ENCODE peak calls at places on chromosomes 1 and 21, in seven cellular contexts. One of them, this sample, is unnamed.

GRCh38 chr1:204564835-204565234 is 48.6 kb downstream of the MDM4 start:
- DNase-seq in CD8-positive, alpha-beta T cell: peak
- DNase-seq in heart left ventricle: no peak
- DNase-seq in fibroblast of villous mesenchyme: no peak
- DNase-seq in GM20000: peak
- DNase-seq in fibroblast of lung: no peak
- DNase-seq in SK-N-SH: no peak
- DNase-seq in this sample: no peak

GRCh38 chr1:115830963-115831362 is 10.0 kb downstream of the NHLH2 start:
- DNase-seq in SK-N-SH: no peak
- DNase-seq in GM20000: no peak
- DNase-seq in CD8-positive, alpha-beta T cell: no peak
- DNase-seq in fibroblast of lung: no peak
- DNase-seq in heart left ventricle: no peak
- DNase-seq in fibroblast of villous mesenchyme: no peak
- DNase-seq in this sample: no peak

GRCh38 chr21:32921632-32922230 is 104.0 kb upstream of the OLIG2 start:
- DNase-seq in GM20000: no peak
- DNase-seq in SK-N-SH: no peak
- DNase-seq in fibroblast of lung: peak
- DNase-seq in fibroblast of villous mesenchyme: no peak
- DNase-seq in heart left ventricle: no peak
- DNase-seq in CD8-positive, alpha-beta T cell: peak
- DNase-seq in this sample: peak

GRCh38 chr1:218804014-218804785 is 369.5 kb upstream of the LYPLAL1 start:
- DNase-seq in CD8-positive, alpha-beta T cell: no peak
- DNase-seq in SK-N-SH: no peak
- DNase-seq in fibroblast of lung: peak
- DNase-seq in heart left ventricle: no peak
- DNase-seq in fibroblast of villous mesenchyme: no peak
- DNase-seq in GM20000: no peak
- DNase-seq in this sample: no peak

GRCh38 chr1:53060580-53060979 is 1.4 kb upstream of the PODN start:
- DNase-seq in heart left ventricle: no peak
- DNase-seq in CD8-positive, alpha-beta T cell: no peak
- DNase-seq in fibroblast of lung: peak
- DNase-seq in SK-N-SH: no peak
- DNase-seq in fibroblast of villous mesenchyme: peak
- DNase-seq in GM20000: no peak
- DNase-seq in this sample: no peak

GRCh38 chr1:92298213-92298572 is 594 bp downstream of the GLMN start:
- DNase-seq in GM20000: no peak
- DNase-seq in heart left ventricle: no peak
- DNase-seq in CD8-positive, alpha-beta T cell: no peak
- DNase-seq in SK-N-SH: no peak
- DNase-seq in fibroblast of lung: no peak
- DNase-seq in fibroblast of villous mesenchyme: no peak
- DNase-seq in this sample: no peak

GRCh38 chr21:33026878-33027400 is 1.2 kb downstream of the OLIG2 start:
- DNase-seq in SK-N-SH: no peak
- DNase-seq in heart left ventricle: no peak
- DNase-seq in CD8-positive, alpha-beta T cell: no peak
- DNase-seq in GM20000: peak
- DNase-seq in fibroblast of lung: no peak
- DNase-seq in fibroblast of villous mesenchyme: no peak
- DNase-seq in this sample: peak

GRCh38 chr1:39895731-39896480 is 5.8 kb downstream of the MYCL start:
- DNase-seq in GM20000: no peak
- DNase-seq in heart left ventricle: no peak
- DNase-seq in CD8-positive, alpha-beta T cell: no peak
- DNase-seq in fibroblast of villous mesenchyme: no peak
- DNase-seq in fibroblast of lung: no peak
- DNase-seq in SK-N-SH: no peak
- DNase-seq in this sample: no peak

GRCh38 chr1:219945795-219946194 is 17.4 kb upstream of the SLC30A10 start:
- DNase-seq in SK-N-SH: no peak
- DNase-seq in fibroblast of villous mesenchyme: no peak
- DNase-seq in fibroblast of lung: no peak
- DNase-seq in heart left ventricle: no peak
- DNase-seq in CD8-positive, alpha-beta T cell: no peak
- DNase-seq in GM20000: no peak
- DNase-seq in this sample: no peak

GRCh38 chr1:90475623-90476022 is 241.5 kb downstream of the BARHL2 start:
- DNase-seq in GM20000: no peak
- DNase-seq in SK-N-SH: no peak
- DNase-seq in heart left ventricle: no peak
- DNase-seq in fibroblast of lung: no peak
- DNase-seq in fibroblast of villous mesenchyme: no peak
- DNase-seq in CD8-positive, alpha-beta T cell: no peak
- DNase-seq in this sample: no peak
- TF ChIP-seq CTCF in GM20000: no peak
- TF ChIP-seq CTCF in SK-N-SH: peak
- TF ChIP-seq CTCF in heart left ventricle: no peak
- TF ChIP-seq CTCF in fibroblast of lung: peak
- TF ChIP-seq CTCF in fibroblast of villous mesenchyme: no peak
- TF ChIP-seq CTCF in CD8-positive, alpha-beta T cell: no peak
- TF ChIP-seq CTCF in this sample: no peak

GRCh38 chr21:42061195-42061865 is 9.8 kb upstream of the UMODL1 start:
- DNase-seq in CD8-positive, alpha-beta T cell: no peak
- DNase-seq in SK-N-SH: no peak
- DNase-seq in GM20000: peak
- DNase-seq in heart left ventricle: peak
- DNase-seq in fibroblast of villous mesenchyme: no peak
- DNase-seq in fibroblast of lung: no peak
- DNase-seq in this sample: no peak
- TF ChIP-seq CTCF in CD8-positive, alpha-beta T cell: no peak
- TF ChIP-seq CTCF in SK-N-SH: no peak
- TF ChIP-seq CTCF in GM20000: no peak
- TF ChIP-seq CTCF in heart left ventricle: no peak
- TF ChIP-seq CTCF in fibroblast of villous mesenchyme: no peak
- TF ChIP-seq CTCF in fibroblast of lung: no peak
- TF ChIP-seq CTCF in this sample: no peak

GRCh38 chr1:29332204-29332603 is 95.9 kb downstream of the PTPRU start:
- DNase-seq in heart left ventricle: no peak
- DNase-seq in SK-N-SH: no peak
- DNase-seq in fibroblast of lung: peak
- DNase-seq in CD8-positive, alpha-beta T cell: no peak
- DNase-seq in GM20000: no peak
- DNase-seq in fibroblast of villous mesenchyme: peak
- DNase-seq in this sample: peak
- TF ChIP-seq CTCF in heart left ventricle: no peak
- TF ChIP-seq CTCF in SK-N-SH: peak
- TF ChIP-seq CTCF in fibroblast of lung: peak
- TF ChIP-seq CTCF in CD8-positive, alpha-beta T cell: no peak
- TF ChIP-seq CTCF in GM20000: peak
- TF ChIP-seq CTCF in fibroblast of villous mesenchyme: peak
- TF ChIP-seq CTCF in this sample: peak

GRCh38 chr1:155057104-155057503 is 6.0 kb downstream of the ADAM15 start:
- DNase-seq in heart left ventricle: no peak
- DNase-seq in GM20000: no peak
- DNase-seq in fibroblast of villous mesenchyme: no peak
- DNase-seq in SK-N-SH: no peak
- DNase-seq in fibroblast of lung: no peak
- DNase-seq in CD8-positive, alpha-beta T cell: no peak
- DNase-seq in this sample: no peak

GRCh38 chr1:155053531-155054105 is 2.5 kb downstream of the ADAM15 start:
- DNase-seq in CD8-positive, alpha-beta T cell: no peak
- DNase-seq in GM20000: no peak
- DNase-seq in heart left ventricle: no peak
- DNase-seq in fibroblast of villous mesenchyme: no peak
- DNase-seq in fibroblast of lung: no peak
- DNase-seq in SK-N-SH: no peak
- DNase-seq in this sample: no peak

GRCh38 chr1:155061381-155062150 is 2.0 kb upstream of the EFNA4 start:
- DNase-seq in heart left ventricle: peak
- DNase-seq in SK-N-SH: peak
- DNase-seq in fibroblast of lung: peak
- DNase-seq in CD8-positive, alpha-beta T cell: peak
- DNase-seq in fibroblast of villous mesenchyme: peak
- DNase-seq in GM20000: peak
- DNase-seq in this sample: peak

GRCh38 chr1:155060736-155061135 is 2.8 kb upstream of the EFNA4 start:
- DNase-seq in SK-N-SH: no peak
- DNase-seq in GM20000: no peak
- DNase-seq in heart left ventricle: no peak
- DNase-seq in fibroblast of villous mesenchyme: no peak
- DNase-seq in CD8-positive, alpha-beta T cell: no peak
- DNase-seq in fibroblast of lung: no peak
- DNase-seq in this sample: no peak

GRCh38 chr1:155057788-155058211 is 5.7 kb upstream of the EFNA4 start:
- DNase-seq in GM20000: no peak
- DNase-seq in fibroblast of villous mesenchyme: no peak
- DNase-seq in CD8-positive, alpha-beta T cell: no peak
- DNase-seq in heart left ventricle: no peak
- DNase-seq in fibroblast of lung: no peak
- DNase-seq in SK-N-SH: no peak
- DNase-seq in this sample: no peak
- TF ChIP-seq CTCF in GM20000: no peak
- TF ChIP-seq CTCF in fibroblast of villous mesenchyme: peak
- TF ChIP-seq CTCF in CD8-positive, alpha-beta T cell: no peak
- TF ChIP-seq CTCF in heart left ventricle: no peak
- TF ChIP-seq CTCF in fibroblast of lung: peak
- TF ChIP-seq CTCF in SK-N-SH: peak
- TF ChIP-seq CTCF in this sample: no peak

DNA sequence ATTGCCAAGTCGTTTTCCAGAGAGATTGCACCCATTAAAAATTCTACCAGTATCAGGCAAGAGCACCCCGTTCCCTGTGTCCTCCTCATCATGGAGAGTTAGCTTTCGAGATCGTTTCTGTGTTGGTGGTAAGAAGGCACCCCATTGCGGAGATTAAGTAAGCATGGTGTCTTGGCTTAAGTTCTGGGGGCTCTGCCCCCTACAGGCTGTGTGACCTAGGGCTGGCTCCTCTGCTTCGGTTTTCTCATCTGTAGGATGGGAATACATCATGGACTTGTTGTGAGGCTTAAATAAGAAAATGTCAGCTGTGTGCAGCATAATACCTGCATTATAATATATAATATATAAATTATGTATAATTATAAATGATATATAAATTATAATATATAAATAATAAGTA is 36.8 kb upstream of the TENT5C start:
- DNase-seq in fibroblast of lung: no peak
- DNase-seq in CD8-positive, alpha-beta T cell: no peak
- DNase-seq in fibroblast of villous mesenchyme: no peak
- DNase-seq in SK-N-SH: no peak
- DNase-seq in heart left ventricle: no peak
- DNase-seq in GM20000: no peak
- DNase-seq in this sample: no peak
- TF ChIP-seq CTCF in fibroblast of lung: no peak
- TF ChIP-seq CTCF in CD8-positive, alpha-beta T cell: no peak
- TF ChIP-seq CTCF in fibroblast of villous mesenchyme: no peak
- TF ChIP-seq CTCF in SK-N-SH: peak
- TF ChIP-seq CTCF in heart left ventricle: no peak
- TF ChIP-seq CTCF in GM20000: no peak
- TF ChIP-seq CTCF in this sample: no peak

This sample was measured in glutamatergic neuron.